ENCODE peak calls at places on chromosome 6, in nine cellular contexts. J is mesendoderm; O is stimulated activated CD4-positive, alpha-beta T cell treated with anti-CD3 and anti-CD28 coated beads, Interleukin-2, amount 100 ng/mL, for 24 hours; Q is activated naive CD8-positive, alpha-beta T cell treated with anti-CD3 and anti-CD28 coated beads, Interleukin-2, amount 50 U/mL, for 24 hours; U is mesenchymal stem cell; P is neuronal stem cell; V is HEK293T; C is NCI-H2029; Y is foreskin fibroblast. X is an unnamed sample.

GRCh38 chr6:155599571-155599970 is 143.9 kb upstream of the NOX3 start:
- DNase-seq in J (peak), O (no peak), Q (no peak), U (no peak), P (peak), V (no peak), C (no peak), Y (no peak), X (no peak)

GRCh38 chr6:3287976-3288707 is 29.4 kb downstream of the PSMG4 start:
- DNase-seq in J (no peak), O (no peak), Q (no peak), U (no peak), P (no peak), V (no peak), C (no peak), Y (no peak), X (no peak)

GRCh38 chr6:16969699-16970695 is 131.9 kb upstream of the STMND1 start:
- DNase-seq in J (no peak), O (no peak), Q (no peak), U (no peak), P (no peak), V (no peak), C (no peak), Y (no peak), X (no peak)

GRCh38 chr6:34799547-34799946 is 7.7 kb downstream of the BLTP3A start:
- DNase-seq in J (no peak), O (no peak), Q (no peak), U (no peak), P (no peak), V (no peak), C (no peak), Y (no peak), X (no peak)

GRCh38 chr6:152356659-152357058 is 280.5 kb downstream of the SYNE1 start:
- DNase-seq in J (peak), O (no peak), Q (no peak), U (peak), P (no peak), V (peak), C (no peak), Y (peak), X (no peak)

GRCh38 chr6:170273191-170273590 is 17.7 kb downstream of the DLL1 start:
- DNase-seq in J (no peak), O (no peak), Q (no peak), U (no peak), P (no peak), V (no peak), C (no peak), Y (no peak), X (no peak)

GRCh38 chr6:127343753-127344659 is 597 bp upstream of the ECHDC1 start:
- DNase-seq in J (peak), O (no peak), Q (no peak), U (peak), P (peak), V (peak), C (no peak), Y (no peak), X (no peak)

GRCh38 chr6:137661601-137662000 is 167.4 kb upstream of the OLIG3 start:
- DNase-seq in J (peak), O (peak), Q (peak), U (no peak), P (no peak), V (no peak), C (no peak), Y (peak), X (no peak)

GRCh38 chr6:159693128-159693893 is at the start of gene SOD2:
- DNase-seq in J (peak), O (peak), Q (peak), U (peak), P (peak), V (peak), C (peak), Y (peak), X (peak)

GRCh38 chr6:170285482-170285881 is 5.4 kb downstream of the DLL1 start:
- DNase-seq in J (no peak), O (no peak), Q (no peak), U (no peak), P (no peak), V (no peak), C (no peak), Y (no peak), X (no peak)

GRCh38 chr6:78749326-78749725 is 118.0 kb upstream of the IRAK1BP1 start:
- DNase-seq in J (no peak), O (no peak), Q (no peak), U (no peak), P (no peak), V (no peak), C (no peak), Y (no peak), X (no peak)

GRCh38 chr6:150683320-150683719 is 83.6 kb downstream of the PLEKHG1 start:
- DNase-seq in J (no peak), O (no peak), Q (no peak), U (no peak), P (no peak), V (no peak), C (no peak), Y (no peak), X (peak)

GRCh38 chr6:26329763-26330511 is 35.1 kb upstream of the BTN3A2 start:
- DNase-seq in J (peak), O (peak), Q (peak), U (peak), P (no peak), V (no peak), C (peak), Y (peak), X (no peak)

GRCh38 chr6:37456126-37456525 is 23.1 kb downstream of the CMTR1 start:
- DNase-seq in J (no peak), O (no peak), Q (no peak), U (peak), P (no peak), V (no peak), C (no peak), Y (peak), X (no peak)

GRCh38 chr6:82183642-82184282 is 63.8 kb downstream of the IBTK start:
- DNase-seq in J (no peak), O (no peak), Q (no peak), U (no peak), P (no peak), V (no peak), C (no peak), Y (no peak), X (no peak)

GRCh38 chr6:32659856-32660595 is 6.4 kb downstream of the HLA-DQB1 start:
- DNase-seq in J (no peak), O (no peak), Q (no peak), U (no peak), P (no peak), V (no peak), C (no peak), Y (no peak), X (no peak)

GRCh38 chr6:167739721-167740475 is 86.8 kb upstream of the AFDN start:
- DNase-seq in J (no peak), O (no peak), Q (no peak), U (peak), P (no peak), V (no peak), C (no peak), Y (no peak), X (no peak)

GRCh38 chr6:2021713-2022125 is 223.7 kb downstream of the GMDS start:
- DNase-seq in J (no peak), O (no peak), Q (no peak), U (peak), P (peak), V (no peak), C (peak), Y (peak), X (no peak)

GRCh38 chr6:113829702-113830058 is 27.5 kb upstream of the MARCKS start:
- DNase-seq in J (no peak), O (no peak), Q (no peak), U (peak), P (no peak), V (no peak), C (no peak), Y (peak), X (no peak)

GRCh38 chr6:146267447-146267846 is 238.6 kb downstream of the GRM1 start:
- DNase-seq in J (no peak), O (no peak), Q (no peak), U (no peak), P (no peak), V (no peak), C (no peak), Y (no peak), X (no peak)

GRCh38 chr6:149128489-149129145 is 188.9 kb upstream of the TAB2 start:
- DNase-seq in J (peak), O (no peak), Q (no peak), U (peak), P (no peak), V (no peak), C (no peak), Y (no peak), X (no peak)

GRCh38 chr6:108106261-108106660 is 31.7 kb upstream of the OSTM1 start:
- DNase-seq in J (peak), O (no peak), Q (no peak), U (no peak), P (no peak), V (no peak), C (no peak), Y (no peak), X (no peak)

GRCh38 chr6:134464690-134465411 is 146.9 kb upstream of the SGK1 start:
- DNase-seq in J (peak), O (no peak), Q (no peak), U (peak), P (no peak), V (peak), C (no peak), Y (no peak), X (no peak)

GRCh38 chr6:165034271-165034741 is 275.1 kb downstream of the C6orf118 start:
- DNase-seq in J (no peak), O (no peak), Q (no peak), U (peak), P (no peak), V (no peak), C (no peak), Y (no peak), X (no peak)

GRCh38 chr6:53986165-53986720 is 125.0 kb upstream of the MLIP start:
- DNase-seq in J (peak), O (no peak), Q (peak), U (peak), P (peak), V (peak), C (no peak), Y (peak), X (no peak)

GRCh38 chr6:152250127-152250526 is 387.0 kb downstream of the SYNE1 start:
- DNase-seq in J (no peak), O (no peak), Q (no peak), U (no peak), P (no peak), V (no peak), C (no peak), Y (no peak), X (no peak)